ENCODE peak calls at places on chromosomes 11 and 22, in eight cellular contexts. One of them, this sample, is unnamed. For H3K4me1, the result is how much of the 10 kb centered on the place peaks cover.

GRCh38 chr22:24066872-24067271 is 55.8 kb downstream of the CABIN1 start:
- DNase-seq in suprapubic skin: peak
- DNase-seq in sigmoid colon: peak
- DNase-seq in A549: no peak
- DNase-seq in right lobe of liver: no peak
- DNase-seq in tibial nerve: no peak
- DNase-seq in prostate gland: no peak
- DNase-seq in ovary: no peak
- DNase-seq in this sample: peak

GRCh38 chr11:69253028-69253427 is 40.9 kb upstream of the MYEOV start:
- DNase-seq in suprapubic skin: no peak
- DNase-seq in sigmoid colon: peak
- DNase-seq in A549: peak
- DNase-seq in right lobe of liver: no peak
- DNase-seq in tibial nerve: no peak
- DNase-seq in prostate gland: no peak
- DNase-seq in ovary: no peak
- DNase-seq in this sample: no peak

GRCh38 chr11:85661972-85662664 is 2.8 kb downstream of the CREBZF start:
- DNase-seq in suprapubic skin: no peak
- DNase-seq in sigmoid colon: no peak
- DNase-seq in A549: no peak
- DNase-seq in right lobe of liver: no peak
- DNase-seq in tibial nerve: no peak
- DNase-seq in prostate gland: no peak
- DNase-seq in ovary: no peak
- DNase-seq in this sample: no peak

GRCh38 chr11:65578134-65578533 is 2.3 kb downstream of the EHBP1L1 start:
- DNase-seq in suprapubic skin: no peak
- DNase-seq in sigmoid colon: peak
- DNase-seq in A549: no peak
- DNase-seq in right lobe of liver: no peak
- DNase-seq in tibial nerve: no peak
- DNase-seq in prostate gland: no peak
- DNase-seq in ovary: peak
- DNase-seq in this sample: no peak

GRCh38 chr11:1567052-1567720 is 4.9 kb downstream of the DUSP8 start:
- DNase-seq in suprapubic skin: no peak
- DNase-seq in sigmoid colon: peak
- DNase-seq in A549: no peak
- DNase-seq in right lobe of liver: no peak
- DNase-seq in tibial nerve: no peak
- DNase-seq in prostate gland: no peak
- DNase-seq in ovary: no peak
- DNase-seq in this sample: peak

GRCh38 chr22:27685971-27686370 is 115.6 kb downstream of the MN1 start:
- DNase-seq in suprapubic skin: no peak
- DNase-seq in sigmoid colon: no peak
- DNase-seq in A549: no peak
- DNase-seq in right lobe of liver: no peak
- DNase-seq in tibial nerve: no peak
- DNase-seq in prostate gland: no peak
- DNase-seq in ovary: no peak
- DNase-seq in this sample: no peak

GRCh38 chr11:132648841-132649240 is 883.5 kb downstream of the OPCML start:
- DNase-seq in suprapubic skin: no peak
- DNase-seq in sigmoid colon: no peak
- DNase-seq in A549: no peak
- DNase-seq in right lobe of liver: no peak
- DNase-seq in tibial nerve: no peak
- DNase-seq in prostate gland: no peak
- DNase-seq in ovary: no peak
- DNase-seq in this sample: no peak

GRCh38 chr11:8717876-8718753 is 35.5 kb downstream of the RPL27A start:
- DNase-seq in suprapubic skin: no peak
- DNase-seq in sigmoid colon: peak
- DNase-seq in A549: peak
- DNase-seq in right lobe of liver: peak
- DNase-seq in tibial nerve: peak
- DNase-seq in prostate gland: peak
- DNase-seq in ovary: peak
- DNase-seq in this sample: peak

GRCh38 chr22:23389271-23390071 is 190.6 kb downstream of the IGLL1 start:
- DNase-seq in suprapubic skin: no peak
- DNase-seq in sigmoid colon: peak
- DNase-seq in A549: no peak
- DNase-seq in right lobe of liver: no peak
- DNase-seq in tibial nerve: no peak
- DNase-seq in prostate gland: no peak
- DNase-seq in ovary: no peak
- DNase-seq in this sample: no peak

GRCh38 chr11:62954478-62954877 is 30.3 kb downstream of the SLC22A6 start:
- DNase-seq in suprapubic skin: no peak
- DNase-seq in sigmoid colon: no peak
- DNase-seq in A549: no peak
- DNase-seq in right lobe of liver: no peak
- DNase-seq in tibial nerve: no peak
- DNase-seq in prostate gland: no peak
- DNase-seq in ovary: no peak
- DNase-seq in this sample: no peak

GRCh38 chr11:130001491-130002351 is 914 bp downstream of the PRDM10 start:
- DNase-seq in suprapubic skin: peak
- DNase-seq in sigmoid colon: peak
- DNase-seq in A549: peak
- DNase-seq in right lobe of liver: peak
- DNase-seq in tibial nerve: no peak
- DNase-seq in prostate gland: peak
- DNase-seq in ovary: no peak
- DNase-seq in this sample: peak

GRCh38 chr11:70555092-70555491 is 156.8 kb downstream of the CTTN start:
- DNase-seq in suprapubic skin: no peak
- DNase-seq in sigmoid colon: no peak
- DNase-seq in A549: no peak
- DNase-seq in right lobe of liver: no peak
- DNase-seq in tibial nerve: no peak
- DNase-seq in prostate gland: no peak
- DNase-seq in ovary: no peak
- DNase-seq in this sample: no peak

GRCh38 chr11:67545280-67545679 is 22.0 kb upstream of the CABP2 start:
- DNase-seq in suprapubic skin: no peak
- DNase-seq in sigmoid colon: no peak
- DNase-seq in A549: no peak
- DNase-seq in right lobe of liver: peak
- DNase-seq in tibial nerve: no peak
- DNase-seq in prostate gland: no peak
- DNase-seq in ovary: no peak
- DNase-seq in this sample: peak

GRCh38 chr11:114256176-114256897 is 39.9 kb upstream of the NNMT start:
- DNase-seq in suprapubic skin: no peak
- DNase-seq in sigmoid colon: peak
- DNase-seq in A549: no peak
- DNase-seq in right lobe of liver: no peak
- DNase-seq in tibial nerve: no peak
- DNase-seq in prostate gland: no peak
- DNase-seq in ovary: no peak
- DNase-seq in this sample: no peak

GRCh38 chr11:1947592-1948237 is 583 bp downstream of the MRPL23 start:
- DNase-seq in suprapubic skin: no peak
- DNase-seq in sigmoid colon: no peak
- DNase-seq in A549: no peak
- DNase-seq in right lobe of liver: no peak
- DNase-seq in tibial nerve: no peak
- DNase-seq in prostate gland: no peak
- DNase-seq in ovary: no peak
- DNase-seq in this sample: no peak

GRCh38 chr11:9577032-9577431 is 3.6 kb downstream of the WEE1 start:
- DNase-seq in suprapubic skin: no peak
- DNase-seq in sigmoid colon: no peak
- DNase-seq in A549: no peak
- DNase-seq in right lobe of liver: no peak
- DNase-seq in tibial nerve: no peak
- DNase-seq in prostate gland: no peak
- DNase-seq in ovary: no peak
- DNase-seq in this sample: no peak

GRCh38 chr11:11279956-11280689 is 72.9 kb downstream of the CSNK2A3 start:
- DNase-seq in suprapubic skin: no peak
- DNase-seq in sigmoid colon: peak
- DNase-seq in A549: no peak
- DNase-seq in right lobe of liver: no peak
- DNase-seq in tibial nerve: no peak
- DNase-seq in prostate gland: no peak
- DNase-seq in ovary: no peak
- DNase-seq in this sample: no peak

GRCh38 chr11:119691020-119691666 is 37.9 kb downstream of the NECTIN1 start:
- DNase-seq in suprapubic skin: no peak
- DNase-seq in sigmoid colon: no peak
- DNase-seq in A549: no peak
- DNase-seq in right lobe of liver: no peak
- DNase-seq in tibial nerve: no peak
- DNase-seq in prostate gland: no peak
- DNase-seq in ovary: no peak
- DNase-seq in this sample: no peak

GRCh38 chr11:86802601-86803051 is 2.3 kb downstream of the PRSS23 start:
- DNase-seq in suprapubic skin: no peak
- DNase-seq in sigmoid colon: no peak
- DNase-seq in A549: peak
- DNase-seq in right lobe of liver: no peak
- DNase-seq in tibial nerve: no peak
- DNase-seq in prostate gland: peak
- DNase-seq in ovary: no peak
- DNase-seq in this sample: peak
- H3K4me3 ChIP-seq in suprapubic skin: peak
- H3K4me3 ChIP-seq in sigmoid colon: peak
- H3K4me3 ChIP-seq in A549: peak
- H3K4me3 ChIP-seq in right lobe of liver: no peak
- H3K4me3 ChIP-seq in tibial nerve: peak
- H3K4me3 ChIP-seq in prostate gland: peak
- H3K4me3 ChIP-seq in ovary: peak
- H3K4me3 ChIP-seq in this sample: no peak

GRCh38 chr11:2987881-2988280 is 4.2 kb downstream of the NAP1L4 start:
- DNase-seq in suprapubic skin: no peak
- DNase-seq in sigmoid colon: no peak
- DNase-seq in A549: no peak
- DNase-seq in right lobe of liver: no peak
- DNase-seq in tibial nerve: no peak
- DNase-seq in prostate gland: no peak
- DNase-seq in ovary: no peak
- DNase-seq in this sample: no peak
- TF ChIP-seq POLR2A in suprapubic skin: no peak
- TF ChIP-seq POLR2A in sigmoid colon: no peak
- TF ChIP-seq POLR2A in A549: no peak
- TF ChIP-seq POLR2A in right lobe of liver: no peak
- TF ChIP-seq POLR2A in tibial nerve: no peak
- TF ChIP-seq POLR2A in prostate gland: no peak
- TF ChIP-seq POLR2A in ovary: no peak
- TF ChIP-seq POLR2A in this sample: no peak

GRCh38 chr22:49136041-49136815 is 691.4 kb downstream of the BRD1 start:
- DNase-seq in suprapubic skin: no peak
- DNase-seq in sigmoid colon: peak
- DNase-seq in A549: no peak
- DNase-seq in right lobe of liver: no peak
- DNase-seq in tibial nerve: no peak
- DNase-seq in prostate gland: no peak
- DNase-seq in ovary: no peak
- DNase-seq in this sample: no peak

GRCh38 chr22:49138250-49138790 is 689.4 kb downstream of the BRD1 start:
- DNase-seq in suprapubic skin: peak
- DNase-seq in sigmoid colon: no peak
- DNase-seq in A549: no peak
- DNase-seq in right lobe of liver: no peak
- DNase-seq in tibial nerve: no peak
- DNase-seq in prostate gland: no peak
- DNase-seq in ovary: no peak
- DNase-seq in this sample: no peak

GRCh38 chr22:49137216-49137840 is 690.3 kb downstream of the BRD1 start:
- DNase-seq in suprapubic skin: peak
- DNase-seq in sigmoid colon: no peak
- DNase-seq in A549: no peak
- DNase-seq in right lobe of liver: no peak
- DNase-seq in tibial nerve: no peak
- DNase-seq in prostate gland: no peak
- DNase-seq in ovary: no peak
- DNase-seq in this sample: no peak

GRCh38 chr22:49134076-49134475 is 693.6 kb downstream of the BRD1 start:
- DNase-seq in suprapubic skin: peak
- DNase-seq in sigmoid colon: peak
- DNase-seq in A549: no peak
- DNase-seq in right lobe of liver: no peak
- DNase-seq in tibial nerve: no peak
- DNase-seq in prostate gland: no peak
- DNase-seq in ovary: no peak
- DNase-seq in this sample: no peak

GRCh38 chr22:49136816-49137180 is 690.9 kb downstream of the BRD1 start:
- DNase-seq in suprapubic skin: no peak
- DNase-seq in sigmoid colon: no peak
- DNase-seq in A549: no peak
- DNase-seq in right lobe of liver: no peak
- DNase-seq in tibial nerve: no peak
- DNase-seq in prostate gland: no peak
- DNase-seq in ovary: no peak
- DNase-seq in this sample: no peak
- H3K4me1 ChIP-seq in suprapubic skin: under half
- H3K4me1 ChIP-seq in sigmoid colon: under half
- H3K4me1 ChIP-seq in A549: under half
- H3K4me1 ChIP-seq in right lobe of liver: under half
- H3K4me1 ChIP-seq in tibial nerve: under half
- H3K4me1 ChIP-seq in prostate gland: under half
- H3K4me1 ChIP-seq in ovary: under half
- H3K4me1 ChIP-seq in this sample: under half

GRCh38 chr11:27719575-27719925 is 19.3 kb upstream of the BDNF start:
- DNase-seq in suprapubic skin: no peak
- DNase-seq in sigmoid colon: no peak
- DNase-seq in A549: no peak
- DNase-seq in right lobe of liver: no peak
- DNase-seq in tibial nerve: no peak
- DNase-seq in prostate gland: no peak
- DNase-seq in ovary: no peak
- DNase-seq in this sample: no peak
- H3K4me3 ChIP-seq in suprapubic skin: peak
- H3K4me3 ChIP-seq in sigmoid colon: peak
- H3K4me3 ChIP-seq in A549: peak
- H3K4me3 ChIP-seq in right lobe of liver: no peak
- H3K4me3 ChIP-seq in tibial nerve: peak
- H3K4me3 ChIP-seq in prostate gland: peak
- H3K4me3 ChIP-seq in ovary: no peak
- H3K4me3 ChIP-seq in this sample: no peak

This sample was measured in body of pancreas.